ENCODE peak calls at places on chromosomes 3 and 15, in four cellular contexts. E, T, L and Y are unnamed samples. For H3K9me3, the result is how much of the 10 kb centered on the place peaks cover.

GRCh38 chr3:38608086-38608775 is 41.3 kb downstream of the SCN5A start:
- DNase-seq in E (no peak), T (no peak), L (no peak), Y (no peak)

GRCh38 chr3:30826381-30827061 is 67.9 kb downstream of the GADL1 start:
- DNase-seq in E (no peak), T (no peak), L (no peak), Y (no peak)

GRCh38 chr3:186281172-186281571 is 80.9 kb downstream of the DGKG start:
- DNase-seq in E (no peak), T (no peak), L (no peak), Y (no peak)

GRCh38 chr3:50237133-50237651 is 1.2 kb downstream of the GNAI2 start:
- DNase-seq in E (peak), T (peak), L (no peak), Y (peak)

GRCh38 chr3:138124689-138125420 is 7.3 kb downstream of the A4GNT start:
- DNase-seq in E (no peak), T (no peak), L (no peak), Y (no peak)

GRCh38 chr3:32184187-32184730 is 54.2 kb upstream of the CMTM8 start:
- DNase-seq in E (no peak), T (no peak), L (no peak), Y (no peak)

GRCh38 chr15:63198315-63198714 is 8.9 kb downstream of the RAB8B start:
- DNase-seq in E (no peak), T (no peak), L (no peak), Y (no peak)

GRCh38 chr3:55097441-55097840 is 169.6 kb upstream of the LRTM1 start:
- DNase-seq in E (no peak), T (no peak), L (no peak), Y (no peak)

GRCh38 chr3:129656659-129657247 is 50.3 kb upstream of the PLXND1 start:
- DNase-seq in E (no peak), T (no peak), L (no peak), Y (no peak)

GRCh38 chr3:129658156-129658843 is 51.8 kb upstream of the PLXND1 start:
- DNase-seq in E (no peak), T (no peak), L (no peak), Y (no peak)

GRCh38 chr3:129654126-129654525 is 47.6 kb upstream of the PLXND1 start:
- DNase-seq in E (no peak), T (no peak), L (no peak), Y (no peak)

GRCh38 chr3:129655326-129655725 is 48.9 kb upstream of the PLXND1 start:
- DNase-seq in E (no peak), T (no peak), L (no peak), Y (no peak)

GRCh38 chr3:129657261-129658046 is 51.0 kb upstream of the PLXND1 start:
- DNase-seq in E (no peak), T (no peak), L (no peak), Y (no peak)
- H3K27ac ChIP-seq in E (no peak), T (no peak), L (no peak), Y (no peak)

GRCh38 chr3:184203526-184203925 is 17.5 kb downstream of the ABCF3 start:
- DNase-seq in E (no peak), T (no peak), L (no peak), Y (no peak)

GRCh38 chr3:184200825-184201224 is 14.8 kb downstream of the ABCF3 start:
- DNase-seq in E (no peak), T (no peak), L (no peak), Y (no peak)

GRCh38 chr3:184193991-184194539 is 8.1 kb downstream of the ABCF3 start:
- DNase-seq in E (no peak), T (no peak), L (no peak), Y (no peak)

GRCh38 chr3:184196536-184196935 is 10.5 kb downstream of the ABCF3 start:
- DNase-seq in E (no peak), T (no peak), L (no peak), Y (no peak)

GRCh38 chr3:184198509-184198908 is 12.5 kb downstream of the ABCF3 start:
- DNase-seq in E (no peak), T (no peak), L (no peak), Y (no peak)
- TF ChIP-seq CTCF in E (no peak), T (peak), L (no peak), Y (no peak)

GRCh38 chr15:98835889-98836288 is 171.7 kb downstream of the PGPEP1L start:
- DNase-seq in E (no peak), T (no peak), L (no peak), Y (no peak)

GRCh38 chr15:98824595-98824994 is 176.3 kb downstream of the IGF1R start:
- DNase-seq in E (no peak), T (no peak), L (no peak), Y (no peak)

GRCh38 chr15:98826658-98827057 is 178.3 kb downstream of the IGF1R start:
- DNase-seq in E (no peak), T (no peak), L (no peak), Y (no peak)

GRCh38 chr15:98834976-98835375 is 172.6 kb downstream of the PGPEP1L start:
- DNase-seq in E (no peak), T (no peak), L (no peak), Y (no peak)

DNA sequence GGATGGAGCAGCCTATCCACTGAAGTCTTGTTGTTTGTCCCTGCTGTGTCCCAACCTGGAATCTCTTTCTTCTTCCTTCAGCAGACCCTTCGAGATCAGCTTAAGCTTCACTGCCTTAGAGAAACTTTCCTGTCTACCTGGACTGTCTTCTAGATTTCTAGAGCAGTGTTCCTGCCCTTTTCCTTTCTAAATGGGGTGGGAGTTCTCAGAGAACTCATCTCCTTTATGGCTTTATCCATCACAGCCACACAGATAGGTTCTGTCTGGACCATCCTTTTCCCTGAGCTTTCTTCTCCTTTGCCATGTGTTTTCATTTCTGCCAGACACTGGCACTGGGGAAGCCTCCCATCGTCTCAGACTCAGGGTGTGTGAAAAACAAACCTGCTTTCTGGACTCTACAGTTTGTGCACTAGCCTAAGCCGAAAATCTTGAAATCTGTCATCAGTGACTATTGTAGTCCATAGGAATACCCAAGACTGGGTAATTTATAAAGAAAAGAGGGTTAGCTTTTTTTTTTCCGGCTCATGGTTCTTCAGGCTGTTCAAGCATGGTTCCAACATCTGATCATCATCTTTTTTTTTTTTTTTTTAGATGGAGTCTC is 177.5 kb downstream of the PGPEP1L start:
- DNase-seq in E (no peak), T (no peak), L (no peak), Y (no peak)
- H3K9me3 ChIP-seq in E (under half), T (under half), L (under half), Y (under half)

GRCh38 chr3:23044463-23044862 is 158.7 kb upstream of the UBE2E2 start:
- DNase-seq in E (no peak), T (no peak), L (no peak), Y (no peak)
- H3K27ac ChIP-seq in E (no peak), T (no peak), L (no peak), Y (no peak)

DNA sequence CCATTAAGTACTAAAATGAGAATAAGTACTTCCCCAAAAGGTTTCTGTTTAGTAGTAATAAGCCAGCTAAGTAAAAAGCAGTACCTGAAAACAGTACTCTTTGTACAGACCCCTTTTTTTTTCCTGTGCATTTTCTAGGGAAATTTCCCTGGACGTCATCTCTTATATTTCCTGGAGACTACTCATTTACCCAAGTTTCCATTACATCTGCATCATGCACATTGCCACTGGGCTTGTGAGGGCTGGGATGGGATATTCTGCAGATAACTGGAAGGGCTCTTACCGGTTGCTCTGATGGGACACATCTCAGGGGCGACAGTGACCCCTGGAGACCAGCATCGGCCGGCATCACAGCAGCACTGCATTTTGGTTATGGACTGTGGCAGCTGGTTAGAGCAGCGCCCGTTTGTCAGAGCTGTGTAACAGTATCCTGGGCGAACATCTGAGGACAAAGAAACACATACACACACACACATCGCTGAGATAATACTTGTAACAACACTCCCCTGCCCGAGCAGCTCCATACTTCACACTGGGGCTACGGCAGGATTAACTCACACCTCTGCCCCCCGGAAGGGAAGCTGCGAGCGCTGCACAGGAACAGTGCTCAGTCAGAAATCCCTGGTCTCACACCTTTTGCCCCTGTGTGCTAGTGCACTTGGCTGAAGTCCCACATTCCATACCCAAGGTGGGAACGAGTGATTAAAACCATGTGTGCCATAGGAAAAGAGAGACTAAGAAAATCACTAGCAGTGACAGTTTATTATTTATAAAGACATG is 124.9 kb downstream of the FBN1 start:
- DNase-seq in E (no peak), T (no peak), L (no peak), Y (no peak)
- TF ChIP-seq CTCF in E (no peak), T (no peak), L (no peak), Y (no peak)